ENCODE peak calls at places on chromosomes 1 and 21, in ten cellular contexts. One of them, this sample, is unnamed. For H3K36me3, the result is how much of the 10 kb centered on the place peaks cover.

GRCh38 chr21:46427516-46427915 is 31.2 kb upstream of the DIP2A start:
- DNase-seq in H1: no peak
- DNase-seq in PC-3: no peak
- DNase-seq in mammary epithelial cell: no peak
- DNase-seq in uterus: no peak
- DNase-seq in right atrium auricular region: no peak
- DNase-seq in sigmoid colon: no peak
- DNase-seq in lower lobe of right lung: peak
- DNase-seq in IMR-90: no peak
- DNase-seq in hepatocyte: no peak
- DNase-seq in this sample: no peak

GRCh38 chr1:201686709-201687455 is 142.1 kb upstream of the IPO9 start:
- DNase-seq in H1: no peak
- DNase-seq in PC-3: no peak
- DNase-seq in mammary epithelial cell: no peak
- DNase-seq in uterus: no peak
- DNase-seq in right atrium auricular region: no peak
- DNase-seq in sigmoid colon: no peak
- DNase-seq in lower lobe of right lung: no peak
- DNase-seq in IMR-90: no peak
- DNase-seq in hepatocyte: peak
- DNase-seq in this sample: no peak

GRCh38 chr1:35369922-35370671 is 101.6 kb downstream of the ZMYM4 start:
- DNase-seq in H1: no peak
- DNase-seq in PC-3: no peak
- DNase-seq in mammary epithelial cell: no peak
- DNase-seq in uterus: peak
- DNase-seq in right atrium auricular region: no peak
- DNase-seq in sigmoid colon: peak
- DNase-seq in lower lobe of right lung: no peak
- DNase-seq in IMR-90: peak
- DNase-seq in hepatocyte: peak
- DNase-seq in this sample: peak

GRCh38 chr1:114353233-114353632 is 157.8 kb downstream of the TRIM33 start:
- DNase-seq in H1: no peak
- DNase-seq in PC-3: peak
- DNase-seq in mammary epithelial cell: peak
- DNase-seq in uterus: peak
- DNase-seq in right atrium auricular region: peak
- DNase-seq in sigmoid colon: peak
- DNase-seq in lower lobe of right lung: peak
- DNase-seq in IMR-90: peak
- DNase-seq in hepatocyte: peak
- DNase-seq in this sample: peak

GRCh38 chr1:204560590-204560989 is 44.4 kb downstream of the MDM4 start:
- DNase-seq in H1: no peak
- DNase-seq in PC-3: peak
- DNase-seq in mammary epithelial cell: peak
- DNase-seq in uterus: no peak
- DNase-seq in right atrium auricular region: no peak
- DNase-seq in sigmoid colon: no peak
- DNase-seq in lower lobe of right lung: no peak
- DNase-seq in IMR-90: peak
- DNase-seq in hepatocyte: peak
- DNase-seq in this sample: no peak

GRCh38 chr1:217052196-217052595 is 329.0 kb upstream of the ESRRG start:
- DNase-seq in H1: no peak
- DNase-seq in PC-3: no peak
- DNase-seq in mammary epithelial cell: peak
- DNase-seq in uterus: no peak
- DNase-seq in right atrium auricular region: no peak
- DNase-seq in sigmoid colon: no peak
- DNase-seq in lower lobe of right lung: no peak
- DNase-seq in IMR-90: peak
- DNase-seq in hepatocyte: no peak
- DNase-seq in this sample: no peak

GRCh38 chr1:198380275-198380674 is 160.2 kb downstream of the ATP6V1G3 start:
- DNase-seq in H1: no peak
- DNase-seq in PC-3: no peak
- DNase-seq in mammary epithelial cell: no peak
- DNase-seq in uterus: no peak
- DNase-seq in right atrium auricular region: no peak
- DNase-seq in sigmoid colon: no peak
- DNase-seq in lower lobe of right lung: no peak
- DNase-seq in IMR-90: no peak
- DNase-seq in hepatocyte: no peak
- DNase-seq in this sample: no peak

GRCh38 chr1:246582301-246583055 is 16.2 kb downstream of the CNST start:
- DNase-seq in H1: no peak
- DNase-seq in PC-3: no peak
- DNase-seq in mammary epithelial cell: no peak
- DNase-seq in uterus: no peak
- DNase-seq in right atrium auricular region: no peak
- DNase-seq in sigmoid colon: no peak
- DNase-seq in lower lobe of right lung: peak
- DNase-seq in IMR-90: no peak
- DNase-seq in hepatocyte: peak
- DNase-seq in this sample: no peak

GRCh38 chr1:19909392-19909791 is 14.0 kb downstream of the PLA2G2E start:
- DNase-seq in H1: no peak
- DNase-seq in PC-3: no peak
- DNase-seq in mammary epithelial cell: no peak
- DNase-seq in uterus: no peak
- DNase-seq in right atrium auricular region: no peak
- DNase-seq in sigmoid colon: no peak
- DNase-seq in lower lobe of right lung: no peak
- DNase-seq in IMR-90: no peak
- DNase-seq in hepatocyte: no peak
- DNase-seq in this sample: no peak

GRCh38 chr21:29433366-29434059 is 134.8 kb downstream of the BACH1 start:
- DNase-seq in H1: no peak
- DNase-seq in PC-3: no peak
- DNase-seq in mammary epithelial cell: no peak
- DNase-seq in uterus: no peak
- DNase-seq in right atrium auricular region: no peak
- DNase-seq in sigmoid colon: no peak
- DNase-seq in lower lobe of right lung: no peak
- DNase-seq in IMR-90: peak
- DNase-seq in hepatocyte: peak
- DNase-seq in this sample: no peak

GRCh38 chr21:27425172-27425571 is 458.3 kb upstream of the ADAMTS5 start:
- DNase-seq in H1: no peak
- DNase-seq in PC-3: no peak
- DNase-seq in mammary epithelial cell: no peak
- DNase-seq in uterus: no peak
- DNase-seq in right atrium auricular region: no peak
- DNase-seq in sigmoid colon: no peak
- DNase-seq in lower lobe of right lung: no peak
- DNase-seq in IMR-90: no peak
- DNase-seq in hepatocyte: no peak
- DNase-seq in this sample: no peak

GRCh38 chr1:83818916-83819315 is 180.0 kb downstream of the TTLL7 start:
- DNase-seq in H1: no peak
- DNase-seq in PC-3: no peak
- DNase-seq in mammary epithelial cell: peak
- DNase-seq in uterus: no peak
- DNase-seq in right atrium auricular region: no peak
- DNase-seq in sigmoid colon: no peak
- DNase-seq in lower lobe of right lung: no peak
- DNase-seq in IMR-90: peak
- DNase-seq in hepatocyte: peak
- DNase-seq in this sample: no peak

GRCh38 chr1:208003241-208003640 is 92.3 kb upstream of the CD34 start:
- DNase-seq in H1: no peak
- DNase-seq in PC-3: no peak
- DNase-seq in mammary epithelial cell: no peak
- DNase-seq in uterus: no peak
- DNase-seq in right atrium auricular region: no peak
- DNase-seq in sigmoid colon: no peak
- DNase-seq in lower lobe of right lung: no peak
- DNase-seq in IMR-90: no peak
- DNase-seq in hepatocyte: no peak
- DNase-seq in this sample: no peak

GRCh38 chr1:50369830-50370229 is 53.4 kb downstream of the DMRTA2 start:
- DNase-seq in H1: no peak
- DNase-seq in PC-3: no peak
- DNase-seq in mammary epithelial cell: peak
- DNase-seq in uterus: no peak
- DNase-seq in right atrium auricular region: no peak
- DNase-seq in sigmoid colon: no peak
- DNase-seq in lower lobe of right lung: no peak
- DNase-seq in IMR-90: no peak
- DNase-seq in hepatocyte: no peak
- DNase-seq in this sample: no peak

GRCh38 chr1:163090321-163090945 is 21.3 kb downstream of the RGS4 start:
- DNase-seq in H1: no peak
- DNase-seq in PC-3: peak
- DNase-seq in mammary epithelial cell: peak
- DNase-seq in uterus: no peak
- DNase-seq in right atrium auricular region: no peak
- DNase-seq in sigmoid colon: no peak
- DNase-seq in lower lobe of right lung: no peak
- DNase-seq in IMR-90: peak
- DNase-seq in hepatocyte: no peak
- DNase-seq in this sample: no peak

GRCh38 chr1:209885403-209886218 is 52.4 kb upstream of the SYT14 start:
- DNase-seq in H1: no peak
- DNase-seq in PC-3: peak
- DNase-seq in mammary epithelial cell: no peak
- DNase-seq in uterus: no peak
- DNase-seq in right atrium auricular region: no peak
- DNase-seq in sigmoid colon: no peak
- DNase-seq in lower lobe of right lung: no peak
- DNase-seq in IMR-90: no peak
- DNase-seq in hepatocyte: no peak
- DNase-seq in this sample: no peak
- H3K27ac ChIP-seq in H1: no peak
- H3K27ac ChIP-seq in PC-3: peak
- H3K27ac ChIP-seq in mammary epithelial cell: peak
- H3K27ac ChIP-seq in uterus: no peak
- H3K27ac ChIP-seq in right atrium auricular region: no peak
- H3K27ac ChIP-seq in sigmoid colon: no peak
- H3K27ac ChIP-seq in lower lobe of right lung: no peak
- H3K27ac ChIP-seq in IMR-90: no peak
- H3K27ac ChIP-seq in hepatocyte: no peak
- H3K27ac ChIP-seq in this sample: no peak

DNA sequence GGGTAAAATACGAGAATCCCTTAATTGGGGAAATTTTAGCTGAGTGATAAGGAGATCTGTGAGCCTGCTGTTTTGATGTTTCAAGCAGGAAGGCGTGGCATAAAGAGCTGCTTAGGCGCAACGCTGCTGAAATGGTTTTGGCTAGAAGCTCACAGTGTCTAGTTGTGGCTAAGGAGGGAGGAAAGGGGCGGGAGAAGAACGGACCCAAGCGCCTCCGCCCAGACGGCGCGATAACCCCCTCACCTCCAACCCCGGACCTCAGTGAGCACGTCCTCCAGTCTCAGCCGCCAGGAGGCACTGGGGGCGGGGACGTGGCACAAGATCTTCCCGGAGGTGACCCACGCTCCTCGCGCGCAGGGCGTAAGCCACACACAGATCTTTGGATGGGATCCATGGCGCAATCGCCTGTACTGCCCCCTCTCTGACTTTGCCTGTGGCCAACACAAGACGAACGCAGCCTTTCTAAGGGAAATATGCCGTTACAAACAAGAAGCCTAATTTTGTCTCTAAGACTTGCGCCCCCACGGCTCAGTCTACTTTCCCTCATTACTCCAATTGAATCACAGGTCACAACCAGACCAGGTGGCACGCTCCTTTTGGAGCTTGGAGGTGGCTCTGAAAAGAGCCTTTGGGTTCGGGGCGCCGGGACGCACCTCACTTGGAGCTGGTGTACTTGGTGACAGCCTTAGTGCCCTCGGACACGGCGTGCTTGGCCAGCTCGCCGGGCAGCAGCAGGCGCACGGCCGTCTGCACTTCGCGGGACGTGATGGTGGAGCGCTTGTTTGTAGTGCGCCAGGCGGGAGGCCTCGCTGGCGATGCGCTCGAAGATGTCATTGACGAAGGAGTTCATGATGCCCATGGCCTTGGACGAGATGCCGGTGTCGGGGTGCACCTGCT is 23.4 kb upstream of the RNF187 start:
- DNase-seq in H1: no peak
- DNase-seq in PC-3: no peak
- DNase-seq in mammary epithelial cell: no peak
- DNase-seq in uterus: no peak
- DNase-seq in right atrium auricular region: no peak
- DNase-seq in sigmoid colon: peak
- DNase-seq in lower lobe of right lung: no peak
- DNase-seq in IMR-90: peak
- DNase-seq in hepatocyte: peak
- DNase-seq in this sample: no peak
- H3K4me3 ChIP-seq in H1: peak
- H3K4me3 ChIP-seq in PC-3: peak
- H3K4me3 ChIP-seq in mammary epithelial cell: peak
- H3K4me3 ChIP-seq in uterus: no peak
- H3K4me3 ChIP-seq in right atrium auricular region: no peak
- H3K4me3 ChIP-seq in sigmoid colon: no peak
- H3K4me3 ChIP-seq in lower lobe of right lung: peak
- H3K4me3 ChIP-seq in IMR-90: peak
- H3K4me3 ChIP-seq in hepatocyte: no peak
- H3K4me3 ChIP-seq in this sample: peak

GRCh38 chr1:11070876-11071275 is 11.1 kb upstream of the SRM start:
- DNase-seq in H1: no peak
- DNase-seq in PC-3: no peak
- DNase-seq in mammary epithelial cell: no peak
- DNase-seq in uterus: no peak
- DNase-seq in right atrium auricular region: no peak
- DNase-seq in sigmoid colon: peak
- DNase-seq in lower lobe of right lung: no peak
- DNase-seq in IMR-90: no peak
- DNase-seq in hepatocyte: no peak
- DNase-seq in this sample: no peak
- H3K36me3 ChIP-seq in H1: under half
- H3K36me3 ChIP-seq in PC-3: half or more
- H3K36me3 ChIP-seq in mammary epithelial cell: under half
- H3K36me3 ChIP-seq in uterus: under half
- H3K36me3 ChIP-seq in right atrium auricular region: half or more
- H3K36me3 ChIP-seq in sigmoid colon: half or more
- H3K36me3 ChIP-seq in lower lobe of right lung: half or more
- H3K36me3 ChIP-seq in IMR-90: half or more
- H3K36me3 ChIP-seq in hepatocyte: under half
- H3K36me3 ChIP-seq in this sample: half or more

DNA sequence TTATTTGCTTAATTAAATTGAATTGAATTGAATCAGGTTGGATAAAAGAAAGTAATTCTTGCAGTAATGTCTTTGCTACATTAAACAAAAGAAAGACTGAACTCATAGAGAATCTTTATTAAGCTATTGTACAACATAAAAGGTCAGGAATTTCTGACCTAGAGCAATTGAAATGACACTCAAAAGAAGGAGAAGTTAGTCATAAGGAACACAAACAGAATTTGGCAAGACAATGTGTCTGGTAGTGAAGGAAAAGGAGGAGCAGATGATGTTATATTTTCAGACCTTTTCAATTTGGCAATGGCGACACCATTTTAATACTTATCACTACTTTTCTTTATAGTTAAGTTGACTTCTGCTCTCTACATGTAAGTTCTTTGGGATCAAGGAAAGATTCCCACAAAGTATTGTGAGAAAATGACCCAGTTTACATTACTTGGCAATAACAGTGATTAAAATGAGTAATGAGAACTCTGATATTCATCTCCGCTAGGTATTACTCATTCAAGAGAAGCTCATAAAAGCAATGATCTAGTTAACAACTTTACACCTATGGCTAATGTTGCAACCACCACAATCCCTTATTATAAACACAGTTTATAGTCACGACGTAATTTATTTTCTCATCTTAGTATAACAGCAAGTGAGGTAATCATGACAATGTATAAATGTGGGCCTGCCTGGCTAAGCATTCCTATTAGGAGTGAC is 14.7 kb upstream of the KRTAP21-1 start:
- DNase-seq in H1: no peak
- DNase-seq in PC-3: peak
- DNase-seq in mammary epithelial cell: peak
- DNase-seq in uterus: no peak
- DNase-seq in right atrium auricular region: no peak
- DNase-seq in sigmoid colon: no peak
- DNase-seq in lower lobe of right lung: no peak
- DNase-seq in IMR-90: no peak
- DNase-seq in hepatocyte: no peak
- DNase-seq in this sample: no peak
- H3K27ac ChIP-seq in H1: no peak
- H3K27ac ChIP-seq in PC-3: peak
- H3K27ac ChIP-seq in mammary epithelial cell: no peak
- H3K27ac ChIP-seq in uterus: no peak
- H3K27ac ChIP-seq in right atrium auricular region: no peak
- H3K27ac ChIP-seq in sigmoid colon: no peak
- H3K27ac ChIP-seq in lower lobe of right lung: no peak
- H3K27ac ChIP-seq in IMR-90: no peak
- H3K27ac ChIP-seq in hepatocyte: no peak
- H3K27ac ChIP-seq in this sample: no peak

This sample was measured in heart right ventricle.